ENCODE peak calls at places on chromosomes 3 and 15, in eight cellular contexts. X is Peyer's patch, H is stomach, S is IMR-90, C is prostate gland, F is suprapubic skin, P is right lobe of liver, Y is transverse colon. B is an unnamed sample.

GRCh38 chr3:110413807-110414748 is 657.5 kb upstream of the NECTIN3 start:
- DNase-seq in F (no peak), C (no peak), S (peak), H (no peak), P (peak), X (no peak), Y (no peak), B (no peak)

GRCh38 chr3:173814809-173815208 is 417.3 kb downstream of the NLGN1 start:
- DNase-seq in X (no peak), S (no peak), F (no peak), P (no peak), C (no peak), H (no peak), Y (no peak), B (no peak)

GRCh38 chr15:25797511-25798206 is 65.5 kb downstream of the ATP10A start:
- DNase-seq in H (no peak), C (no peak), F (no peak), X (no peak), P (no peak), Y (no peak), S (peak), B (no peak)

GRCh38 chr15:58221591-58222241 is 83.5 kb downstream of the AQP9 start:
- DNase-seq in C (no peak), F (no peak), Y (peak), X (no peak), H (peak), S (peak), P (peak), B (peak)

GRCh38 chr15:92944946-92945521 is 44.9 kb downstream of the CHD2 start:
- DNase-seq in S (no peak), Y (no peak), F (no peak), H (no peak), P (no peak), X (no peak), C (no peak), B (no peak)

GRCh38 chr3:45554001-45554691 is 40.4 kb upstream of the LIMD1 start:
- DNase-seq in C (no peak), F (peak), X (peak), Y (peak), P (peak), S (peak), H (peak), B (peak)

GRCh38 chr15:39887211-39887610 is 32.9 kb downstream of the GPR176 start:
- DNase-seq in P (no peak), X (no peak), H (no peak), C (no peak), S (no peak), Y (no peak), F (no peak), B (no peak)

GRCh38 chr3:105409364-105409763 is 42.7 kb downstream of the ALCAM start:
- DNase-seq in H (no peak), Y (no peak), X (no peak), F (no peak), S (no peak), C (no peak), P (no peak), B (no peak)

GRCh38 chr15:39077998-39078397 is 502.9 kb upstream of the THBS1 start:
- DNase-seq in Y (no peak), H (no peak), S (no peak), C (no peak), P (no peak), X (no peak), F (no peak), B (no peak)

GRCh38 chr15:51281368-51281967 is 56.9 kb downstream of the CYP19A1 start:
- DNase-seq in F (no peak), P (peak), C (peak), Y (peak), X (no peak), H (peak), S (peak), B (peak)

GRCh38 chr3:49132437-49133225 is at the start of gene LAMB2:
- DNase-seq in Y (peak), C (peak), F (peak), X (no peak), S (peak), H (peak), P (peak), B (no peak)

GRCh38 chr3:6577584-6577983 is 283.3 kb upstream of the GRM7 start:
- DNase-seq in C (no peak), X (no peak), F (no peak), P (no peak), S (no peak), Y (no peak), H (no peak), B (no peak)

GRCh38 chr3:111070772-111071256 is 802 bp upstream of the NECTIN3 start:
- DNase-seq in X (no peak), P (peak), S (no peak), C (no peak), Y (no peak), F (peak), H (no peak), B (no peak)

GRCh38 chr3:102002056-102002455 is 152.7 kb downstream of the NFKBIZ start:
- DNase-seq in X (no peak), P (no peak), H (no peak), C (no peak), S (no peak), F (no peak), Y (no peak), B (no peak)

GRCh38 chr3:188153498-188153948 is 434 bp upstream of the LPP start:
- DNase-seq in C (peak), F (peak), Y (peak), P (peak), H (peak), X (peak), S (peak), B (peak)

GRCh38 chr3:67783281-67784250 is 129.2 kb upstream of the SUCLG2 start:
- DNase-seq in Y (no peak), F (no peak), P (no peak), H (no peak), S (peak), C (no peak), X (no peak), B (no peak)

GRCh38 chr3:174126990-174127758 is 729.6 kb downstream of the NLGN1 start:
- DNase-seq in Y (no peak), S (peak), C (no peak), X (no peak), H (no peak), P (no peak), F (no peak), B (peak)

GRCh38 chr3:159346504-159346903 is 544.6 kb downstream of the MFSD1 start:
- DNase-seq in P (no peak), C (no peak), F (no peak), Y (no peak), S (no peak), X (no peak), H (no peak), B (no peak)

GRCh38 chr3:46895204-46895660 is 17.7 kb downstream of the PTH1R start:
- DNase-seq in S (peak), Y (peak), P (peak), X (peak), C (peak), F (no peak), H (peak), B (peak)

GRCh38 chr15:36008719-36009118 is 462.8 kb upstream of the DPH6 start:
- DNase-seq in Y (no peak), X (no peak), H (no peak), S (no peak), F (no peak), C (no peak), P (no peak), B (no peak)

GRCh38 chr15:51775967-51776816 is 24.8 kb downstream of the TMOD2 start:
- DNase-seq in H (peak), S (peak), X (peak), P (no peak), C (peak), F (no peak), Y (peak), B (peak)

GRCh38 chr15:40097968-40098476 is 10.7 kb downstream of the BMF start:
- DNase-seq in P (peak), F (no peak), H (peak), C (peak), X (peak), Y (peak), S (no peak), B (peak)

GRCh38 chr3:171640520-171641412 is 169.5 kb downstream of the PLD1 start:
- DNase-seq in X (no peak), H (no peak), Y (no peak), C (no peak), P (no peak), F (no peak), S (peak), B (no peak)

GRCh38 chr3:187943677-187944390 is 198.6 kb upstream of the BCL6 start:
- DNase-seq in Y (no peak), F (no peak), X (no peak), S (peak), P (no peak), H (no peak), C (peak), B (no peak)

GRCh38 chr3:99865321-99865720 is 47.7 kb downstream of the CMSS1 start:
- DNase-seq in X (no peak), P (no peak), S (peak), F (no peak), H (no peak), C (no peak), Y (no peak), B (no peak)

GRCh38 chr3:184773341-184774186 is 38.4 kb upstream of the VPS8 start:
- DNase-seq in C (no peak), Y (no peak), P (no peak), S (no peak), X (no peak), F (no peak), H (no peak), B (no peak)

GRCh38 chr3:147361671-147362420 is 44.5 kb downstream of the ZIC4 start:
- DNase-seq in F (no peak), H (no peak), Y (peak), S (no peak), X (no peak), P (peak), C (no peak), B (peak)

GRCh38 chr15:49242820-49243219 is 72.8 kb downstream of the GALK2 start:
- DNase-seq in P (no peak), H (no peak), S (peak), X (no peak), Y (no peak), F (no peak), C (no peak), B (no peak)

GRCh38 chr15:57824186-57824585 is 117.7 kb downstream of the POLR2M start:
- DNase-seq in X (no peak), S (no peak), Y (no peak), H (no peak), P (no peak), C (no peak), F (no peak), B (no peak)

GRCh38 chr3:71600646-71601288 is 17.2 kb upstream of the FOXP1 start:
- DNase-seq in C (no peak), X (no peak), S (no peak), P (no peak), Y (no peak), H (no peak), F (no peak), B (no peak)

GRCh38 chr3:66949898-66950297 is 48.2 kb upstream of the KBTBD8 start:
- DNase-seq in C (no peak), S (no peak), F (no peak), P (no peak), X (no peak), H (no peak), Y (no peak), B (no peak)

GRCh38 chr3:52481819-52482521 is 13.2 kb upstream of the STAB1 start:
- DNase-seq in X (no peak), C (no peak), F (no peak), S (peak), P (peak), H (no peak), Y (no peak), B (peak)

GRCh38 chr15:73244333-73244732 is 124.4 kb downstream of the HCN4 start:
- DNase-seq in H (no peak), F (no peak), X (no peak), Y (no peak), C (no peak), P (no peak), S (no peak), B (peak)

GRCh38 chr3:143480306-143480852 is 360.8 kb downstream of the CHST2 start:
- DNase-seq in Y (no peak), P (no peak), C (no peak), S (peak), H (no peak), X (no peak), F (no peak), B (no peak)

GRCh38 chr15:44541282-44541958 is 4.5 kb downstream of the EIF3J start:
- DNase-seq in Y (no peak), X (no peak), H (no peak), S (peak), F (no peak), P (no peak), C (no peak), B (peak)

GRCh38 chr3:186983372-186984058 is 53.2 kb downstream of the ST6GAL1 start:
- DNase-seq in S (peak), H (no peak), Y (no peak), C (no peak), P (no peak), X (no peak), F (no peak), B (no peak)

GRCh38 chr3:196189608-196190347 is 21.4 kb downstream of the ZDHHC19 start:
- DNase-seq in C (no peak), F (no peak), X (no peak), S (no peak), Y (no peak), P (no peak), H (no peak), B (no peak)

GRCh38 chr3:196193037-196193737 is 18.0 kb downstream of the ZDHHC19 start:
- DNase-seq in C (no peak), Y (no peak), F (no peak), H (no peak), X (no peak), P (no peak), S (no peak), B (peak)

GRCh38 chr3:196194542-196194915 is 16.7 kb downstream of the ZDHHC19 start:
- DNase-seq in Y (no peak), H (no peak), S (no peak), X (no peak), F (no peak), C (no peak), P (no peak), B (peak)

GRCh38 chr3:196193738-196194541 is 17.3 kb downstream of the ZDHHC19 start:
- DNase-seq in S (no peak), H (peak), F (no peak), P (peak), C (no peak), X (no peak), Y (peak), B (peak)

GRCh38 chr3:196192036-196193001 is 18.9 kb downstream of the ZDHHC19 start:
- DNase-seq in P (peak), H (peak), Y (peak), X (peak), C (peak), S (no peak), F (no peak), B (peak)
- TF ChIP-seq POLR2A in P (no peak), H (no peak), Y (no peak), X (no peak), C (no peak), S (no peak), F (no peak), B (peak)

GRCh38 chr3:50260027-50260941 is 8.7 kb upstream of the SEMA3B start:
- DNase-seq in C (peak), Y (peak), F (peak), H (peak), P (peak), S (peak), X (peak), B (peak)
- TF ChIP-seq POLR2A in C (peak), Y (peak), F (peak), H (no peak), P (peak), S (peak), X (peak), B (peak)

GRCh38 chr3:185931777-185932176 is 6.0 kb downstream of the TRA2B start:
- DNase-seq in H (no peak), F (no peak), P (no peak), C (no peak), S (no peak), X (no peak), Y (no peak), B (no peak)

GRCh38 chr3:185928532-185928931 is 9.3 kb downstream of the TRA2B start:
- DNase-seq in Y (no peak), F (no peak), H (no peak), X (no peak), C (no peak), P (no peak), S (no peak), B (no peak)

GRCh38 chr3:185927501-185928200 is 10.2 kb downstream of the TRA2B start:
- DNase-seq in P (no peak), X (no peak), H (no peak), C (no peak), F (no peak), Y (no peak), S (no peak), B (no peak)

GRCh38 chr3:185930393-185931107 is 7.3 kb downstream of the TRA2B start:
- DNase-seq in Y (no peak), H (no peak), S (peak), C (no peak), F (no peak), P (no peak), X (no peak), B (no peak)

DNA sequence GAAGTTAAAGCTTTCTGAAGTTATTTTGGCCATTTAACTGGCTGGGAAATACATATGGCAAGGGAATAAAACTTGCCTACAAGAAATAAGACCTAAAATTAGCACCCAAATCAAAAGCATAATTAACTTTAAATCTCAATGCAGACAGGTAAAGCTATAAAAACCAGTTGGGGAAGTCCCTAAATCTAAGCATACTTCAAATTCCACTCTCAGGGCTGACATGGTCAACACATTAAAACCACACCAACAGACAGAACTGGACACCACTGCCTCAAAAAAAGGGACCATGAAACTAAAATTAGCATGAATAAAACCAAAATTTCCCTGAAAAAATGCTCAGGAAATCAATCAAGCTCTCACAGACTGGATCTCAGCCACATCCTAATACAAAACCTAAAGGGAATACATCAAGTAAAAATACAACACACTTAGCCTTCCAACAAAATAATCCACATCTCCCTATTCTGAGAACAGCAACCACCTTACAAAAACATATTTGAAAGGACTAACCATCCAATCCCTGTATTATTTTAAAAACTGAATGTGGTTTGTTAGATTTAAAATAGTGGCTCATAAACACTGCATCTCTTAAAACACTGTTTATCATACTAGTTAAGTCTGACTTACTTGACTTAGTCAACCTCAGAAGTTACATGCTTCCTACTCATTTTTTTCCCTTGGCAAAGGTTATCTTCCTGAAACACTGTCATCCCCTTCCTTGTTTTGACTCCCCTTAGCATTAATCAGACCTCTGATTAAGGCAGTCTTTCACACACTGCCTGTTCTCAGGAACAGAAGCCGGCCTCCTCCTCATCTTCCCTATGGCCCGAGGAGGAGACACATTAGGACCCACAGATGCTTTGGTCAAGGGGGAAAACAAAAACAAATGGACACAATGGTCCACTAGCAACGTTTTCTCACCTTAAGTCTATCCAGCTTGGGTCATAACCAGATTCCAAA is 8.3 kb downstream of the TRA2B start:
- DNase-seq in S (peak), H (no peak), P (no peak), X (no peak), C (no peak), Y (no peak), F (no peak), B (peak)
- TF ChIP-seq POLR2A in S (no peak), H (no peak), P (no peak), X (no peak), C (no peak), Y (no peak), F (no peak), B (no peak)

GRCh38 chr15:66498501-66499386 is 1.2 kb upstream of the SNAPC5 start:
- DNase-seq in X (no peak), C (no peak), P (no peak), F (no peak), H (no peak), S (peak), Y (no peak), B (peak)

GRCh38 chr15:66496951-66497501 is 536 bp downstream of the SNAPC5 start:
- DNase-seq in S (no peak), Y (peak), P (no peak), H (no peak), C (no peak), X (no peak), F (no peak), B (no peak)

GRCh38 chr15:66494262-66494661 is 3.3 kb downstream of the SNAPC5 start:
- DNase-seq in C (no peak), P (no peak), S (no peak), F (no peak), H (no peak), Y (no peak), X (no peak), B (no peak)

GRCh38 chr15:66502491-66502890 is 2.2 kb downstream of the RPL4 start:
- DNase-seq in Y (no peak), C (no peak), H (no peak), S (no peak), P (no peak), X (no peak), F (no peak), B (no peak)

DNA sequence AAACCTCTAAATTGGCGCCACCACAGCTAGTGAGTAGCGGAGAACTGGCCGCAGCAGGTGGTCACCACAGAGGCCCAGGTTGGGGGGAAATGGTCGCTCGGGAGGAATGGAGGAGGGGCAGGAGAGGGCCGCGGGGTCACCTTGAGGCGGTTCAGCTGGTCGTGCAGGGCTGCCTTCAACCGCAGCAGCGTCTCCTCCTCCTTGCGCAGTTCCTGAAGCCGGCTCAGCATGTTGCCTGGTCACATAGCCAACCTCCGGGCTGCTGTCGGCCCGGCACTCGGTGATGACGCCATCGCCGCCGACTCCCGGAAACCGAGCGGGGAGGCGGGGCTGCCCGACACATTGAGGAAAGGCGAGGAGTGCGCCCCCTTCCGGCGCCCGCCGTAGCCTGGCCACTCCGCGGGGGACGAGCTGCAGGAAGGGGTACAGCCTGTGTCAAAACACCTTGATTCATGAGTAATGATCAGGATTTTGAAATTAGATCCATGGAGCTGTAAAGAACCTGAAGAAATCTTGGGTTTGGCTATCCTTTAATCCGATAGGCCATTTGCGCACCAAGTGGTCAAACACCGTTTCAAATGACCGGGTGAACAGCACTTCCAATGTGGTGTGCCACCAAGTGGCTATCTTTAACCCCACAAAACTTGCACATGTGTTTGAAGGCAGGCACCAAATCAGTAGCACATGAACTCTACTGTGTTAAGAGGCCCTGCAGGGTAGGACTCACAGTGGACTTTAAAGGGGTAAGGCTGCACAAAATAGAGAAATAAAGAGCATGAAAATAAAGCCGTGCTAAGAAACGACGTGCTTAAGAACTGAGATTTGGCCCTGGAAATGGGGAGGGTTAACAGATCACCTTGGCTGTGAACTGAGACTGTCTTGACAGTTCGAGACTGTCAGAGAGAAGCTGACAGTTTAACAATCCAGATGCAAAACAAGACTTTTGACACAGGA is at the start of gene SNAPC5:
- DNase-seq in S (peak), C (peak), H (peak), P (peak), Y (peak), X (peak), F (peak), B (peak)
- TF ChIP-seq POLR2A in S (peak), C (peak), H (no peak), P (peak), Y (peak), X (peak), F (no peak), B (peak)

B was measured in erythroblast.